ENCODE peak calls at places on chromosomes 11 and 22, in nine cellular contexts. T, M, A, F, B, J, D, Y and R are unnamed samples.

GRCh38 chr11:122162095-122162494 is 46.1 kb upstream of the BLID start:
- DNase-seq in T (no peak), M (peak; percentile 79), A (no peak), F (no peak), B (no peak), J (no peak), D (no peak), Y (no peak), R (no peak)

GRCh38 chr22:49600452-49600847 is 227.2 kb downstream of the BRD1 start:
- DNase-seq in T (no peak), M (no peak), A (no peak), F (no peak), B (no peak), J (no peak), D (no peak), Y (no peak), R (no peak)

GRCh38 chr22:49873228-49873940 is 19.7 kb downstream of the ZBED4 start:
- DNase-seq in T (no peak), M (no peak), A (no peak), F (no peak), B (no peak), J (no peak), D (no peak), Y (no peak), R (peak; percentile 52)

GRCh38 chr11:107385361-107385982 is 72.2 kb downstream of the CWF19L2 start:
- DNase-seq in T (no peak), M (no peak), A (no peak), F (no peak), B (no peak), J (no peak), D (no peak), Y (no peak), R (no peak)

GRCh38 chr11:31874631-31875191 is 63.6 kb upstream of the PAX6 start:
- DNase-seq in T (no peak), M (no peak), A (no peak), F (no peak), B (no peak), J (no peak), D (no peak), Y (no peak), R (no peak)

GRCh38 chr11:67666676-67667489 is 7.5 kb downstream of the ALDH3B2 start:
- DNase-seq in T (no peak), M (no peak), A (no peak), F (no peak), B (no peak), J (no peak), D (no peak), Y (no peak), R (no peak)

GRCh38 chr22:32708835-32709234 is 92.7 kb upstream of the TIMP3 start:
- DNase-seq in T (no peak), M (no peak), A (no peak), F (peak; percentile 8), B (no peak), J (no peak), D (no peak), Y (no peak), R (no peak)

GRCh38 chr11:91513734-91514133 is 710.9 kb upstream of the FAT3 start:
- DNase-seq in T (no peak), M (peak; percentile 17), A (no peak), F (no peak), B (no peak), J (no peak), D (no peak), Y (no peak), R (no peak)

GRCh38 chr11:101126551-101127347 is 2.9 kb downstream of the PGR start:
- DNase-seq in T (no peak), M (peak; percentile 45), A (no peak), F (peak; percentile 19), B (peak; percentile 2), J (peak; percentile 43), D (peak; percentile 19), Y (no peak), R (peak; percentile 77)

GRCh38 chr22:50115693-50116092 is 25.9 kb downstream of the MOV10L1 start:
- DNase-seq in T (peak; percentile 68), M (peak; percentile 14), A (no peak), F (peak; percentile 48), B (no peak), J (no peak), D (no peak), Y (no peak), R (peak; percentile 70)

GRCh38 chr11:129208863-129209262 is 16.7 kb upstream of the ARHGAP32 start:
- DNase-seq in T (no peak), M (no peak), A (no peak), F (no peak), B (no peak), J (no peak), D (no peak), Y (no peak), R (no peak)

GRCh38 chr22:47565607-47566006 is 803.2 kb downstream of the TBC1D22A start:
- DNase-seq in T (no peak), M (no peak), A (peak; percentile 7), F (no peak), B (no peak), J (no peak), D (no peak), Y (no peak), R (no peak)

GRCh38 chr22:40058265-40058664 is 63.5 kb downstream of the FAM83F start:
- DNase-seq in T (no peak), M (no peak), A (no peak), F (peak; percentile 16), B (no peak), J (no peak), D (no peak), Y (no peak), R (no peak)

GRCh38 chr11:118488480-118489109 is 38.7 kb upstream of the TTC36 start:
- DNase-seq in T (peak; percentile 74), M (peak; percentile 88), A (peak; percentile 81), F (peak; percentile 69), B (peak; percentile 23), J (peak; percentile 41), D (peak; percentile 73), Y (peak; percentile 53), R (peak; percentile 85)

GRCh38 chr11:118485273-118485672 is 42.0 kb upstream of the TTC36 start:
- DNase-seq in T (no peak), M (no peak), A (no peak), F (no peak), B (no peak), J (no peak), D (no peak), Y (no peak), R (no peak)

DNA sequence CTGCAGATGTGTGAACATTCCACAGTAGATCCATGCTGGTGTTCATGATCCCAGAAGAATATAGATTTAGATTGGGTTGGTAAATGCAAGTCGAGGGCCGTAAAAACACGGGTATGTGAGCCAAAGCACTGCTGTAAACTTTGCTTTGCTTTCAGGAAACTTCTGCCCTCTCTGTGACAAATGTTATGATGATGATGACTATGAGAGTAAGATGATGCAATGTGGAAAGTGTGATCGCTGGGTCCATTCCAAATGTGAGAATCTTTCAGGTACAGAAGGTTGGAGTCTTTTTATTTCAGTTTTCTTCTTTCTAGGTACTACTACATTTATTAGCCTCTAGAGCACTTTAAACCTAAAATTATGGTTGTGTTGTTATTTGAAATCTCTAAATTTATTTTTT is 36.2 kb upstream of the TTC36 start:
- DNase-seq in T (no peak), M (no peak), A (no peak), F (no peak), B (no peak), J (no peak), D (no peak), Y (no peak), R (no peak)
- H3K27ac ChIP-seq in T (no peak overlapping the region), M (no peak overlapping the region), A (no peak overlapping the region), F (no peak overlapping the region), B (no peak overlapping the region), J (no peak overlapping the region), D (no peak overlapping the region), Y (no peak overlapping the region), R (no peak overlapping the region)

GRCh38 chr22:43005106-43005505 is 9.8 kb downstream of the PACSIN2 start:
- DNase-seq in T (no peak), M (no peak), A (no peak), F (no peak), B (no peak), J (no peak), D (no peak), Y (peak; percentile 9), R (no peak)
- H3K4me1 ChIP-seq in T (no peaks in the 10 kb centered on the region), M (peaks cover 34% of the 10 kb centered on the region), A (peaks cover 19% of the 10 kb centered on the region), F (peaks cover 49% of the 10 kb centered on the region), B (peaks cover 22% of the 10 kb centered on the region), J (peaks cover 25% of the 10 kb centered on the region), D (peaks cover 37% of the 10 kb centered on the region), Y (peaks cover 89% of the 10 kb centered on the region), R (peaks cover 9% of the 10 kb centered on the region)

GRCh38 chr22:20084547-20085413 is 4.7 kb downstream of the DGCR8 start:
- DNase-seq in T (no peak), M (no peak), A (peak; percentile 33), F (peak; percentile 22), B (no peak), J (no peak), D (peak; percentile 70), Y (peak; percentile 45), R (peak; percentile 67)

GRCh38 chr22:20085651-20086050 is 5.6 kb downstream of the DGCR8 start:
- DNase-seq in T (no peak), M (no peak), A (no peak), F (no peak), B (no peak), J (no peak), D (no peak), Y (peak; percentile 22), R (peak; percentile 65)

GRCh38 chr22:20080776-20081654 is 974 bp downstream of the DGCR8 start:
- DNase-seq in T (no peak), M (peak; percentile 57), A (peak; percentile 39), F (peak; percentile 37), B (peak; percentile 31), J (no peak), D (peak; percentile 17), Y (peak; percentile 51), R (peak; percentile 60)

GRCh38 chr22:20083891-20084546 is 4.0 kb downstream of the DGCR8 start:
- DNase-seq in T (no peak), M (no peak), A (no peak), F (no peak), B (no peak), J (no peak), D (no peak), Y (no peak), R (peak; percentile 11)

DNA sequence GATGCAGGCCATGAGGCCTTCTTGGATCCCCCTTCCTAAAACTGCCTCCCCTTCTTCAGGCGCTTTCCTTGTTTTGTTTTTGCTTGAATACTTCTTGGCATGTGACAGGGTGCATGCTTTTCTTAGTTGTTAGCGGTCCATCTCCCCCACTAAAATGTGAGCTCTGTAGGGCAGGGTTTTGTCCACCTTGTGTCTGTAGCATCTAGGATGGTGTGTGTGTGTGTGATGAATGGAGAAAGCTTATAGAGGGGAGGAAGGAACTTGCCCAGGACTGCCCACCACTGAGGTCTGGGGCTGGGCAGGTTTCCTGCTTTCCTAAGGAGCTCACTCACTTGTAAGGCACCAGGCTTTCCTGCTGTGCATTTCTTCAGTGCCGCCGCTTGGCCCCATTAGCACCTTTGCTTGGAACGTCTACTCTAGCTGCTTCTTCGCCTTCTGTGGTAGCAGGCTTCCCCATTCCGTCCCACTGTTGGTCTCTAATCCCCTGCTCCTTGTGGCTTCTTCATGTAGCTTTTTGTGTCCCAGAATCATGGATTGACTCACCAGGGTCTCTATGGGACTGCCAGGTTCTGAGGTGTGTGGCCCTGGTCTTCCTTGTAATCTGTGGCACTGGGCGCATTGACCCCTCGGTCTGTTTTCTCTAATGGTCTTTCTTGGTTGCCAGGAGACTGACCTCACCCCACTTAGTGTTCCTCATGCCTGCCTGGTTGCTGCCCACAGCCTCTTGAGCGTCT is 3.3 kb downstream of the DGCR8 start:
- DNase-seq in T (no peak), M (no peak), A (no peak), F (no peak), B (no peak), J (no peak), D (no peak), Y (peak; percentile 20), R (no peak)
- H3K4me3 ChIP-seq in T (no peak overlapping the region), M (no peak overlapping the region), A (no peak overlapping the region), F (no peak overlapping the region), B (no peak overlapping the region), J (no peak overlapping the region), D (no peak overlapping the region), Y (no peak overlapping the region), R (no peak overlapping the region)

GRCh38 chr11:57596266-57596885 is 1.1 kb upstream of the SERPING1 start:
- DNase-seq in T (no peak), M (no peak), A (no peak), F (peak; percentile 14), B (no peak), J (no peak), D (no peak), Y (no peak), R (no peak)
- H3K27ac ChIP-seq in T (peak overlapping the region; percentile 79), M (no peak overlapping the region), A (no peak overlapping the region), F (no peak overlapping the region), B (no peak overlapping the region), J (peak overlapping the region; percentile 88), D (peak overlapping the region; percentile 29), Y (peak overlapping the region; percentile 86), R (no peak overlapping the region)